ENCODE peak calls at places on chromosomes 1 and 21, in seven cellular contexts. Y is DMS79 treated with DMSO at 0.1 percent for 48 hours; S is Calu3; L is fibroblast of lung; N is GM12865; I is posterior cingulate gyrus; E is stimulated activated CD4-positive, alpha-beta T cell treated with anti-CD3 and anti-CD28 coated beads, Interleukin-15, amount 100 ng/mL, for 24 hours. D is an unnamed sample.

GRCh38 chr1:232613752-232614381 is 16.1 kb downstream of the SIPA1L2 start:
- DNase-seq in L (peak), Y (peak), E (no peak), I (no peak), N (no peak), S (no peak), D (no peak)

GRCh38 chr1:162187676-162188075 is 118.2 kb downstream of the NOS1AP start:
- DNase-seq in N (no peak), E (no peak), I (no peak), L (no peak), S (no peak), Y (no peak), D (peak)

GRCh38 chr1:209257021-209257420 is 326.5 kb upstream of the CAMK1G start:
- DNase-seq in E (no peak), S (no peak), L (no peak), N (no peak), Y (no peak), I (no peak), D (no peak)

GRCh38 chr1:175278236-175278635 is 85.7 kb upstream of the KIAA0040 start:
- DNase-seq in E (no peak), Y (no peak), L (no peak), N (no peak), I (no peak), S (no peak), D (peak)

GRCh38 chr1:156154317-156154749 is 948 bp downstream of the SEMA4A start:
- DNase-seq in S (no peak), I (no peak), E (peak), L (no peak), N (peak), Y (no peak), D (no peak)

GRCh38 chr21:42532466-42533181 is 19.0 kb downstream of the SLC37A1 start:
- DNase-seq in N (no peak), E (no peak), L (no peak), I (peak), S (no peak), Y (no peak), D (peak)

GRCh38 chr1:41898191-41898713 is 20.5 kb downstream of the HIVEP3 start:
- DNase-seq in N (peak), I (no peak), Y (no peak), S (no peak), L (peak), E (peak), D (no peak)

GRCh38 chr1:39799770-39800470 is 11.3 kb upstream of the BMP8B start:
- DNase-seq in L (peak), S (peak), Y (no peak), N (peak), I (peak), E (peak), D (peak)

GRCh38 chr1:206850401-206850800 is 15.0 kb upstream of the IL20 start:
- DNase-seq in L (no peak), Y (no peak), I (no peak), E (no peak), S (no peak), N (no peak), D (no peak)

GRCh38 chr1:205994342-205994741 is 8.9 kb downstream of the RAB7B start:
- DNase-seq in I (peak), N (no peak), E (no peak), S (no peak), L (no peak), Y (no peak), D (no peak)

GRCh38 chr1:206901944-206902343 is 4.7 kb downstream of the IL24 start:
- DNase-seq in I (no peak), N (no peak), Y (no peak), E (no peak), S (no peak), L (no peak), D (no peak)

GRCh38 chr1:31145581-31146117 is 80.1 kb upstream of the PUM1 start:
- DNase-seq in L (no peak), S (no peak), N (no peak), Y (no peak), I (no peak), E (no peak), D (no peak)

GRCh38 chr1:13813398-13814012 is 113.5 kb downstream of the PRDM2 start:
- DNase-seq in I (no peak), N (peak), S (no peak), L (no peak), E (peak), Y (no peak), D (no peak)